ENCODE peak calls at places on chromosomes 4 and X, in six cellular contexts. L is epithelial cell of proximal tubule, I is NCI-H1092, J is stromal cell of bone marrow, U is C1 segment of cervical spinal cord, T is globus pallidus. W is an unnamed sample.

GRCh38 chr4:13701937-13702446 is 74.5 kb upstream of the BOD1L1 start:
- DNase-seq in J (peak; percentile 29), T (no peak), L (peak; percentile 99), U (no peak), I (no peak), W (no peak)

GRCh38 chrX:39195156-39195555 is 393.9 kb downstream of the MID1IP1 start:
- DNase-seq in L (no peak), U (no peak), J (no peak), T (no peak), I (no peak), W (peak; percentile 28)

GRCh38 chrX:40459576-40460158 is 121.1 kb upstream of the ATP6AP2 start:
- DNase-seq in I (no peak), J (no peak), L (no peak), U (peak; percentile 4), T (peak; percentile 90), W (no peak)

GRCh38 chr4:23629421-23629820 is 260.4 kb downstream of the PPARGC1A start:
- DNase-seq in T (no peak), J (no peak), U (no peak), I (no peak), L (no peak), W (no peak)

GRCh38 chr4:153465583-153465921 is 608 bp upstream of the TMEM131L start:
- DNase-seq in I (peak; percentile 21), T (peak; percentile 51), U (no peak), J (peak; percentile 26), L (no peak), W (peak; percentile 32)

GRCh38 chr4:74638689-74639088 is 155.6 kb downstream of the BTC start:
- DNase-seq in U (no peak), I (no peak), L (no peak), J (no peak), T (no peak), W (no peak)

GRCh38 chrX:10118530-10118929 is 38.2 kb upstream of the CLCN4 start:
- DNase-seq in T (no peak), I (no peak), U (no peak), L (no peak), J (no peak), W (no peak)

GRCh38 chrX:9907645-9908387 is 59.3 kb upstream of the CLDN34 start:
- DNase-seq in U (no peak), J (peak; percentile 41), I (no peak), L (peak; percentile 4), T (no peak), W (no peak)

GRCh38 chrX:129006491-129006890 is 516.8 kb downstream of the SMARCA1 start:
- DNase-seq in L (no peak), I (peak; percentile 6), J (no peak), U (no peak), T (no peak), W (peak; percentile 3)

GRCh38 chr4:122218762-122219161 is 66.6 kb downstream of the BLTP1 start:
- DNase-seq in I (no peak), U (no peak), J (no peak), T (no peak), L (no peak), W (peak; percentile 5)

GRCh38 chr4:14592950-14593349 is 409.3 kb upstream of the CPEB2 start:
- DNase-seq in L (no peak), I (no peak), T (no peak), U (no peak), J (no peak), W (no peak)

GRCh38 chr4:184383497-184384055 is 90.8 kb downstream of the IRF2 start:
- DNase-seq in U (no peak), I (no peak), L (peak; percentile 89), J (peak; percentile 96), T (no peak), W (no peak)